ENCODE peak calls at places on chromosomes 4 and X, in six cellular contexts. One of them, this sample, is unnamed.

GRCh38 chr4:151658959-151659593 is 101.7 kb downstream of the GATB start:
- DNase-seq in activated CD4-positive, alpha-beta T cell treated with anti-CD3 and anti-CD28 coated beads, Interleukin-2, amount 10 ng/mL, durations not matched to agents 7 days and 5 days: no peak
- DNase-seq in activated naive CD4-positive, alpha-beta T cell: no peak
- DNase-seq in A549: no peak
- DNase-seq in left lobe of liver: no peak
- DNase-seq in neural crest cell: no peak
- DNase-seq in this sample: peak

GRCh38 chr4:57249083-57249482 is 138.9 kb upstream of the IGFBP7 start:
- DNase-seq in activated CD4-positive, alpha-beta T cell treated with anti-CD3 and anti-CD28 coated beads, Interleukin-2, amount 10 ng/mL, durations not matched to agents 7 days and 5 days: no peak
- DNase-seq in activated naive CD4-positive, alpha-beta T cell: no peak
- DNase-seq in A549: no peak
- DNase-seq in left lobe of liver: no peak
- DNase-seq in neural crest cell: no peak
- DNase-seq in this sample: no peak

GRCh38 chrX:68755726-68756125 is 73.1 kb upstream of the EFNB1 start:
- DNase-seq in activated CD4-positive, alpha-beta T cell treated with anti-CD3 and anti-CD28 coated beads, Interleukin-2, amount 10 ng/mL, durations not matched to agents 7 days and 5 days: no peak
- DNase-seq in activated naive CD4-positive, alpha-beta T cell: no peak
- DNase-seq in A549: no peak
- DNase-seq in left lobe of liver: no peak
- DNase-seq in neural crest cell: no peak
- DNase-seq in this sample: no peak

GRCh38 chrX:47991263-47992092 is 12.3 kb downstream of the ZNF182 start:
- DNase-seq in activated CD4-positive, alpha-beta T cell treated with anti-CD3 and anti-CD28 coated beads, Interleukin-2, amount 10 ng/mL, durations not matched to agents 7 days and 5 days: no peak
- DNase-seq in activated naive CD4-positive, alpha-beta T cell: no peak
- DNase-seq in A549: no peak
- DNase-seq in left lobe of liver: no peak
- DNase-seq in neural crest cell: no peak
- DNase-seq in this sample: peak

GRCh38 chr4:3767569-3768288 is 1.5 kb downstream of the ADRA2C start:
- DNase-seq in activated CD4-positive, alpha-beta T cell treated with anti-CD3 and anti-CD28 coated beads, Interleukin-2, amount 10 ng/mL, durations not matched to agents 7 days and 5 days: peak
- DNase-seq in activated naive CD4-positive, alpha-beta T cell: no peak
- DNase-seq in A549: no peak
- DNase-seq in left lobe of liver: no peak
- DNase-seq in neural crest cell: no peak
- DNase-seq in this sample: no peak

GRCh38 chr4:71441186-71442169 is 102.7 kb downstream of the SLC4A4 start:
- DNase-seq in activated CD4-positive, alpha-beta T cell treated with anti-CD3 and anti-CD28 coated beads, Interleukin-2, amount 10 ng/mL, durations not matched to agents 7 days and 5 days: no peak
- DNase-seq in activated naive CD4-positive, alpha-beta T cell: no peak
- DNase-seq in A549: no peak
- DNase-seq in left lobe of liver: no peak
- DNase-seq in neural crest cell: no peak
- DNase-seq in this sample: no peak

GRCh38 chr4:169416997-169417396 is 146.2 kb upstream of the SH3RF1 start:
- DNase-seq in activated CD4-positive, alpha-beta T cell treated with anti-CD3 and anti-CD28 coated beads, Interleukin-2, amount 10 ng/mL, durations not matched to agents 7 days and 5 days: no peak
- DNase-seq in activated naive CD4-positive, alpha-beta T cell: no peak
- DNase-seq in A549: no peak
- DNase-seq in left lobe of liver: no peak
- DNase-seq in neural crest cell: no peak
- DNase-seq in this sample: no peak

GRCh38 chr4:158673633-158674032 is 1.5 kb downstream of the ETFDH start:
- DNase-seq in activated CD4-positive, alpha-beta T cell treated with anti-CD3 and anti-CD28 coated beads, Interleukin-2, amount 10 ng/mL, durations not matched to agents 7 days and 5 days: no peak
- DNase-seq in activated naive CD4-positive, alpha-beta T cell: no peak
- DNase-seq in A549: no peak
- DNase-seq in left lobe of liver: peak
- DNase-seq in neural crest cell: no peak
- DNase-seq in this sample: no peak

GRCh38 chr4:137125011-137125410 is 407.3 kb downstream of the PCDH18 start:
- DNase-seq in activated CD4-positive, alpha-beta T cell treated with anti-CD3 and anti-CD28 coated beads, Interleukin-2, amount 10 ng/mL, durations not matched to agents 7 days and 5 days: no peak
- DNase-seq in activated naive CD4-positive, alpha-beta T cell: no peak
- DNase-seq in A549: no peak
- DNase-seq in left lobe of liver: no peak
- DNase-seq in neural crest cell: no peak
- DNase-seq in this sample: no peak

GRCh38 chr4:138864961-138865720 is 150.4 kb upstream of the NOCT start:
- DNase-seq in activated CD4-positive, alpha-beta T cell treated with anti-CD3 and anti-CD28 coated beads, Interleukin-2, amount 10 ng/mL, durations not matched to agents 7 days and 5 days: no peak
- DNase-seq in activated naive CD4-positive, alpha-beta T cell: no peak
- DNase-seq in A549: no peak
- DNase-seq in left lobe of liver: no peak
- DNase-seq in neural crest cell: no peak
- DNase-seq in this sample: no peak

GRCh38 chr4:1130318-1131186 is 17.2 kb upstream of the RNF212 start:
- DNase-seq in activated CD4-positive, alpha-beta T cell treated with anti-CD3 and anti-CD28 coated beads, Interleukin-2, amount 10 ng/mL, durations not matched to agents 7 days and 5 days: peak
- DNase-seq in activated naive CD4-positive, alpha-beta T cell: peak
- DNase-seq in A549: peak
- DNase-seq in left lobe of liver: peak
- DNase-seq in neural crest cell: peak
- DNase-seq in this sample: peak

GRCh38 chr4:87108142-87108546 is 112.3 kb downstream of the KLHL8 start:
- DNase-seq in activated CD4-positive, alpha-beta T cell treated with anti-CD3 and anti-CD28 coated beads, Interleukin-2, amount 10 ng/mL, durations not matched to agents 7 days and 5 days: no peak
- DNase-seq in activated naive CD4-positive, alpha-beta T cell: no peak
- DNase-seq in A549: peak
- DNase-seq in left lobe of liver: no peak
- DNase-seq in neural crest cell: no peak
- DNase-seq in this sample: no peak

GRCh38 chr4:38204317-38205060 is 244.3 kb downstream of the PTTG2 start:
- DNase-seq in activated CD4-positive, alpha-beta T cell treated with anti-CD3 and anti-CD28 coated beads, Interleukin-2, amount 10 ng/mL, durations not matched to agents 7 days and 5 days: no peak
- DNase-seq in activated naive CD4-positive, alpha-beta T cell: no peak
- DNase-seq in A549: no peak
- DNase-seq in left lobe of liver: no peak
- DNase-seq in neural crest cell: no peak
- DNase-seq in this sample: no peak

GRCh38 chr4:76585897-76586360 is 150.9 kb downstream of the SHROOM3 start:
- DNase-seq in activated CD4-positive, alpha-beta T cell treated with anti-CD3 and anti-CD28 coated beads, Interleukin-2, amount 10 ng/mL, durations not matched to agents 7 days and 5 days: peak
- DNase-seq in activated naive CD4-positive, alpha-beta T cell: no peak
- DNase-seq in A549: peak
- DNase-seq in left lobe of liver: peak
- DNase-seq in neural crest cell: peak
- DNase-seq in this sample: no peak

GRCh38 chr4:138438608-138439007 is 196.5 kb upstream of the SLC7A11 start:
- DNase-seq in activated CD4-positive, alpha-beta T cell treated with anti-CD3 and anti-CD28 coated beads, Interleukin-2, amount 10 ng/mL, durations not matched to agents 7 days and 5 days: no peak
- DNase-seq in activated naive CD4-positive, alpha-beta T cell: no peak
- DNase-seq in A549: no peak
- DNase-seq in left lobe of liver: no peak
- DNase-seq in neural crest cell: no peak
- DNase-seq in this sample: no peak

This sample was measured in OCI-LY7.